ENCODE peak calls at places on chromosomes 6 and 20, in six cellular contexts. A is AG09319, N is sigmoid colon, R is nephron progenitor cell, E is HFFc6, V is A549. C is an unnamed sample.

GRCh38 chr6:34243901-34244884 is 4.6 kb downstream of the SMIM29 start:
- DNase-seq in A (peak; percentile 63), N (peak; percentile 89), R (no peak), E (peak; percentile 94), V (peak; percentile 91), C (peak; percentile 80)

GRCh38 chr6:551405-551804 is 105.5 kb downstream of the HUS1B start:
- DNase-seq in A (no peak), N (no peak), R (peak; percentile 32), E (no peak), V (peak; percentile 21), C (no peak)

GRCh38 chr6:159510141-159510540 is 182.9 kb downstream of the SOD2 start:
- DNase-seq in A (no peak), N (no peak), R (no peak), E (no peak), V (no peak), C (no peak)

GRCh38 chr6:2876210-2877056 is 26.7 kb downstream of the SERPINB9 start:
- DNase-seq in A (peak; percentile 43), N (no peak), R (peak; percentile 42), E (peak; percentile 71), V (peak; percentile 86), C (no peak)

GRCh38 chr6:33790306-33790855 is 1.5 kb upstream of the LEMD2 start:
- DNase-seq in A (no peak), N (no peak), R (no peak), E (no peak), V (no peak), C (peak; percentile 20)

GRCh38 chr6:113291751-113292445 is 565.2 kb upstream of the MARCKS start:
- DNase-seq in A (peak; percentile 29), N (no peak), R (no peak), E (no peak), V (no peak), C (no peak)

GRCh38 chr20:44056010-44056698 is 130.8 kb downstream of the JPH2 start:
- DNase-seq in A (no peak), N (peak; percentile 24), R (peak; percentile 46), E (no peak), V (peak; percentile 36), C (peak; percentile 68)

GRCh38 chr6:3281669-3282460 is 23.1 kb downstream of the PSMG4 start:
- DNase-seq in A (no peak), N (peak; percentile 66), R (no peak), E (peak; percentile 91), V (peak; percentile 47), C (peak; percentile 35)

GRCh38 chr6:34181903-34182302 is 36.0 kb upstream of the GRM4 start:
- DNase-seq in A (no peak), N (no peak), R (no peak), E (no peak), V (no peak), C (peak; percentile 27)

GRCh38 chr6:155170519-155170918 is 93.3 kb upstream of the CLDN20 start:
- DNase-seq in A (no peak), N (no peak), R (no peak), E (no peak), V (no peak), C (no peak)

GRCh38 chr6:108436771-108437170 is 123.9 kb upstream of the FOXO3 start:
- DNase-seq in A (no peak), N (no peak), R (no peak), E (no peak), V (no peak), C (no peak)

GRCh38 chr20:34872604-34873224 is at the start of gene GGT7:
- DNase-seq in A (peak; percentile 48), N (peak; percentile 91), R (peak; percentile 93), E (peak; percentile 52), V (peak; percentile 72), C (peak; percentile 77)

GRCh38 chr6:144434308-144434990 is 149.3 kb downstream of the UTRN start:
- DNase-seq in A (peak; percentile 52), N (no peak), R (no peak), E (peak; percentile 87), V (no peak), C (no peak)

GRCh38 chr6:84764332-84765049 is at the start of gene TBX18:
- DNase-seq in A (peak; percentile 97), N (peak; percentile 91), R (peak; percentile 95), E (peak; percentile 99), V (peak; percentile 98), C (peak; percentile 96)

GRCh38 chr6:130794010-130794675 is 33.1 kb upstream of the SMLR1 start:
- DNase-seq in A (no peak), N (no peak), R (no peak), E (no peak), V (no peak), C (no peak)

GRCh38 chr20:39092733-39093410 is 130.7 kb downstream of the DHX35 start:
- DNase-seq in A (no peak), N (no peak), R (no peak), E (no peak), V (no peak), C (no peak)

GRCh38 chr20:64161595-64162238 is 2.5 kb upstream of the MYT1 start:
- DNase-seq in A (no peak), N (no peak), R (peak; percentile 84), E (no peak), V (peak; percentile 19), C (no peak)

GRCh38 chr20:25000268-25000801 is 7.8 kb upstream of the APMAP start:
- DNase-seq in A (peak; percentile 44), N (peak; percentile 91), R (no peak), E (peak; percentile 86), V (peak; percentile 35), C (no peak)

GRCh38 chr20:3805594-3806264 is 9.6 kb downstream of the CDC25B start:
- DNase-seq in A (no peak), N (no peak), R (no peak), E (peak; percentile 35), V (peak; percentile 72), C (peak; percentile 62)

GRCh38 chr6:130796313-130796905 is 30.8 kb upstream of the SMLR1 start:
- DNase-seq in A (no peak), N (no peak), R (no peak), E (peak; percentile 66), V (peak; percentile 9), C (no peak)

GRCh38 chr6:84773431-84774173 is 9.2 kb upstream of the TBX18 start:
- DNase-seq in A (no peak), N (no peak), R (peak; percentile 55), E (no peak), V (peak; percentile 68), C (no peak)

GRCh38 chr20:4090756-4091331 is 75.5 kb upstream of the RNF24 start:
- DNase-seq in A (peak; percentile 28), N (no peak), R (no peak), E (peak; percentile 77), V (peak; percentile 51), C (no peak)

GRCh38 chr20:47054945-47055344 is 160.3 kb downstream of the EYA2 start:
- DNase-seq in A (no peak), N (no peak), R (no peak), E (no peak), V (no peak), C (no peak)

GRCh38 chr6:137919837-137920304 is 52.8 kb downstream of the TNFAIP3 start:
- DNase-seq in A (no peak), N (no peak), R (no peak), E (no peak), V (no peak), C (no peak)

GRCh38 chr20:57693002-57693582 is 16.7 kb downstream of the PMEPA1 start:
- DNase-seq in A (no peak), N (no peak), R (no peak), E (no peak), V (no peak), C (no peak)
- TF ChIP-seq CTCF in A (no peak), N (peak; percentile 35), R (no peak), E (peak; percentile 31), V (peak; percentile 15), C (peak; percentile 30)

DNA sequence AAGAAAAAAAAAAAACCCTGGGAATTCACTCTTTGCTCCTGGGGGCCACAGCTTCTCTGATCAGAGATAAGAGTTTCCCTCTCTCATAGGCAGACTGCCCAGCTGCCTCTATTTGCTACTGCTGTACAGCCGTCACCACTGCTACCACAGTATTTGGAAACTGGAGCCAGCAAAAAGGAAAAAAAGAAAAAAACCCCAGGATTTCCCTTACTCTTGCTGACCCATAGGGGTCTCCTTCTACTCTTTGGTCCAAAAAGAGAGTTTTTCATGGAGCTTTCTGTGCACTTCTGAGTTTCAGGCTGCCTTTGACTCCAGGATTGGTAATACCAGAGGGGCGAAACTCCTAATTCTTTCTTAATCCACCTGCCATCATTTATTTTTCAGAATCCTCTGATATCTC is 89.7 kb downstream of the MDGA1 start:
- DNase-seq in A (no peak), N (no peak), R (no peak), E (no peak), V (no peak), C (no peak)
- TF ChIP-seq CTCF in A (peak; percentile 68), N (no peak), R (peak; percentile 56), E (peak; percentile 78), V (no peak), C (peak; percentile 74)

GRCh38 chr6:148612043-148612442 is 134.8 kb upstream of the UST start:
- DNase-seq in A (no peak), N (no peak), R (no peak), E (no peak), V (no peak), C (no peak)

GRCh38 chr6:148611213-148611612 is 135.6 kb upstream of the UST start:
- DNase-seq in A (peak; percentile 47), N (peak; percentile 92), R (no peak), E (peak; percentile 70), V (no peak), C (no peak)

DNA sequence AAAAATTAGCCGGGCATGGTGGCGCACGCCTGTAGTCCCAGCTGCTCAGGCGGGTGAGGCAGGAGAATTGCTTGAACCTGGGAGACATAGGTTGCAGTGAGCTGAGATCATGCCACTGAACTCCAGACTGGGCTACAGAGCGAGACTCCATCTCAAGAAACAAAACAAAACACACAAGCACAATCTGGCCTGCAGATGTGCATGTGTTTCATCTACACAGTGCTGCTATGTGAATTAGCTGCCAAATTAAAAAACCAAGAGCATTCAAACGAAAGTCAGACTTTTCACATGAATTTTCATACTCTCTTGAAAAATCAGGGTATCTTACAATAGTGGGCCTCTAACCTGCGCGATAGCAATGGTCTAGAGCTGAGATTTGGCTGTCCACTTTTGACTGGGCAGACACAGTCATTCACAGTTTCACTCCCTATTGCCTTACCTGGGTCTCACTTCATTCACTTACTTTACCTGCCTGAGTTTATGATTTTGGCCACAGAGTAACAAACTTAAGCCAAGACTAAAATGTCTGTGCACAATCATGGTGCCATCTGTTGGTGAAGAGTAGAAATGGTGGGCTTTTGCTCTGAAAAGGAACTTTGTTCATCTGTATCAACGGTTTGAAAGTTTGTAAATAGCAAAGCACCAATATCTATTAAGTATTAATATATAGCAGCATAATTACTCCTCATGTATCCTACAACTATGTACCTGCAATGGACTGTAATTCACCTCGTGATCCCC is 138.4 kb upstream of the UST start:
- DNase-seq in A (no peak), N (no peak), R (no peak), E (peak; percentile 17), V (peak; percentile 3), C (no peak)
- TF ChIP-seq CTCF in A (peak; percentile 52), N (no peak), R (peak; percentile 27), E (peak; percentile 76), V (peak; percentile 31), C (peak; percentile 77)

DNA sequence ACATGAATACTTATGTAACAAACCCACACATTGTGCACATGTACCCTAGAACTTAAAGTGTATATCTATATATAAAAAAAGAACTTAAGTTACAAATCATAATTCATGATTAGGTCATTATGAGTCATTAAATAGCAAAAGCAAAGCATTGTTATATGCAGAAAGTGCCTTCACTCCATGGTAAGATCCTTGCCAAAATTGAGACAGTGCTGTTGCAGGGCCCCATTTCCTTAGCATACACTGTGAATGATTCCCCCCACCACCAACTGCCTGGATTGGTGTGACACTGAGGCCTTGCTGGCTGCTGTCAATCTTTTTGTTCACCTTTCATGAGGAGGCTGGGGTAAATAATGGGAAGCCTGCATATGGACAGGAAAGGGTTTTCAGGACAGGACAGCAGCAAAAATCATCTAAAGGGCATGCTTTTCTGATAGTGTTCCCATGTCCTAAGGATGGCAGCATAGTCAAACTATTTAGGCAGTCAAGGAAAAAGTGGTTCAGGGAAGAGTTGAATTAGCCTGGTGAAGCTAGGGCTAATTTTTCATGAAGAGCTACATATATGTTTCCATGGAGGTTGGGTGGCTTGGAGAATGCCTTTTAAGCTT is 188.2 kb upstream of the ASCC3 start:
- DNase-seq in A (no peak), N (no peak), R (no peak), E (peak; percentile 27), V (peak; percentile 4), C (no peak)
- TF ChIP-seq CTCF in A (no peak), N (no peak), R (no peak), E (peak; percentile 21), V (no peak), C (peak; percentile 38)